ENCODE peak calls at places on chromosomes 16 and 17, in four cellular contexts. O is HCT116, R is H1, M is K562. A is an unnamed sample. For H3K4me1, the result is how much of the 10 kb centered on the place peaks cover.

GRCh38 chr16:61936522-61936921 is 99.7 kb downstream of the CDH8 start:
- DNase-seq in M (no peak), O (no peak), R (no peak), A (no peak)

GRCh38 chr16:78489072-78489471 is 389.6 kb downstream of the WWOX start:
- DNase-seq in O (no peak), R (no peak), M (no peak), A (no peak)

GRCh38 chr16:19520861-19521331 is 1.0 kb downstream of the GDE1 start:
- DNase-seq in M (peak), R (no peak), O (no peak), A (no peak)

GRCh38 chr17:81251091-81251942 is 12.2 kb downstream of the NDUFAF8 start:
- DNase-seq in R (no peak), M (no peak), O (no peak), A (no peak)

GRCh38 chr17:39628655-39629493 is 2.1 kb downstream of the PPP1R1B start:
- DNase-seq in M (no peak), R (no peak), O (no peak), A (no peak)

GRCh38 chr17:28509784-28510183 is 3.6 kb downstream of the FOXN1 start:
- DNase-seq in R (no peak), M (no peak), O (no peak), A (no peak)

GRCh38 chr17:20930065-20930760 is 112.6 kb downstream of the USP22 start:
- DNase-seq in O (no peak), M (no peak), R (no peak), A (no peak)

GRCh38 chr17:57415737-57416354 is 159.5 kb downstream of the MSI2 start:
- DNase-seq in M (no peak), O (no peak), R (no peak), A (no peak)

GRCh38 chr17:42677012-42677857 is 441 bp upstream of the PLEKHH3 start:
- DNase-seq in M (peak), O (peak), R (peak), A (peak)

GRCh38 chr17:82793974-82794620 is 42.2 kb downstream of the TBCD start:
- DNase-seq in O (no peak), M (no peak), R (no peak), A (no peak)

GRCh38 chr17:43905985-43906852 is 1.1 kb downstream of the MPP2 start:
- DNase-seq in M (peak), O (no peak), R (peak), A (peak)

GRCh38 chr17:27319536-27320221 is 25.8 kb downstream of the WSB1 start:
- DNase-seq in R (peak), O (no peak), M (no peak), A (peak)

GRCh38 chr16:56851671-56852400 is 13.2 kb upstream of the SLC12A3 start:
- DNase-seq in M (no peak), R (no peak), O (no peak), A (no peak)

GRCh38 chr17:45003877-45004276 is 35.8 kb upstream of the C1QL1 start:
- DNase-seq in M (no peak), O (no peak), R (no peak), A (no peak)

GRCh38 chr16:23554536-23554935 is 2.6 kb downstream of the EARS2 start:
- DNase-seq in M (no peak), R (no peak), O (no peak), A (no peak)

GRCh38 chr16:67279296-67280089 is at the start of gene PLEKHG4:
- DNase-seq in R (peak), M (peak), O (peak), A (no peak)

GRCh38 chr17:39527220-39527813 is 66.0 kb downstream of the CDK12 start:
- DNase-seq in O (peak), R (no peak), M (peak), A (no peak)

GRCh38 chr17:83056583-83057396 is 22.6 kb upstream of the METRNL start:
- DNase-seq in O (no peak), R (peak), M (no peak), A (no peak)

GRCh38 chr17:57455063-57455914 is 199.0 kb downstream of the MSI2 start:
- DNase-seq in R (no peak), M (no peak), O (no peak), A (no peak)

GRCh38 chr16:3610698-3611144 is 685 bp downstream of the SLX4 start:
- DNase-seq in R (no peak), M (no peak), O (no peak), A (no peak)

GRCh38 chr16:56610017-56610608 is 1.7 kb downstream of the MT2A start:
- DNase-seq in M (no peak), R (no peak), O (peak), A (no peak)

GRCh38 chr17:45784583-45785372 is 658 bp downstream of the CRHR1 start:
- DNase-seq in M (peak), O (no peak), R (peak), A (no peak)

GRCh38 chr16:22739077-22739476 is 74.9 kb upstream of the HS3ST2 start:
- DNase-seq in R (no peak), M (no peak), O (no peak), A (no peak)

GRCh38 chr16:31148281-31148728 is 1.6 kb downstream of the PRSS36 start:
- DNase-seq in O (peak), R (peak), M (peak), A (no peak)

GRCh38 chr16:74778646-74779045 is 4.0 kb upstream of the FA2H start:
- DNase-seq in M (no peak), R (peak), O (no peak), A (peak)

GRCh38 chr17:3877220-3877619 is 15.6 kb downstream of the CAMKK1 start:
- DNase-seq in R (no peak), O (no peak), M (no peak), A (no peak)

GRCh38 chr16:59045496-59045895 is 311.4 kb upstream of the GOT2 start:
- DNase-seq in M (no peak), O (no peak), R (no peak), A (no peak)

DNA sequence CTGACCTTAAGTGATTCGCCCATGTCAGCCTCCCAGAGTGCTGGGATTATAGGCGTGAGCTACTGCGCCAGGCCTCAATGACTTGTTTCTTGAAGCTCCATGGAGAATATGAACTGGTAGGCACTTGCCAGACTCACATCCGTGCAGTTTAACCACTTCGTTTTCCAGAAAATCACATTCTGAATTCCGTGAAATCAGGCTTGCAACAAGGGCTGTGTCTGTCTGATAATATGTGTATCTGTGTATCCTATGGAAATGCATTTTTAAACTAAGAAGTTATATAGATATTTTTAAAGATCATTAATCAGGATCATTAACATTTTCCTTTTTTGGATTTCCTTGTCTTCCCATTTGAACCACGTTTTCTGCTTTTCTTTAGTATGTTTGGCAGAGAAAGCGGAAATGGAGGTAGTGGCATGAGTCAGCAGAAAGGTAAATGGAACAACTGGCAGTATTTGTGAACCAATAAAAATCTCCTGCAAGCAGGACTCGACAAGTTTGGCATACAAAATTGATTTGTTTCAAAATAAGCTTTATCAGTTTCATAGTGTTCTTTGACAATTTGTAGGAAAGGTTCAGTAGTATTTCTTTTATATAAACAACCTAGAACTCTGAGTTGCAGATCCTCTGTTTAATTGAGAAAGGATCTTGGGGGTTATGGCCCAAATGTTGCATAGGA is 33.0 kb downstream of the USP10 start:
- DNase-seq in M (peak), O (no peak), R (no peak), A (no peak)
- H3K4me1 ChIP-seq in M (under half), O (half or more), R (under half), A (under half)

DNA sequence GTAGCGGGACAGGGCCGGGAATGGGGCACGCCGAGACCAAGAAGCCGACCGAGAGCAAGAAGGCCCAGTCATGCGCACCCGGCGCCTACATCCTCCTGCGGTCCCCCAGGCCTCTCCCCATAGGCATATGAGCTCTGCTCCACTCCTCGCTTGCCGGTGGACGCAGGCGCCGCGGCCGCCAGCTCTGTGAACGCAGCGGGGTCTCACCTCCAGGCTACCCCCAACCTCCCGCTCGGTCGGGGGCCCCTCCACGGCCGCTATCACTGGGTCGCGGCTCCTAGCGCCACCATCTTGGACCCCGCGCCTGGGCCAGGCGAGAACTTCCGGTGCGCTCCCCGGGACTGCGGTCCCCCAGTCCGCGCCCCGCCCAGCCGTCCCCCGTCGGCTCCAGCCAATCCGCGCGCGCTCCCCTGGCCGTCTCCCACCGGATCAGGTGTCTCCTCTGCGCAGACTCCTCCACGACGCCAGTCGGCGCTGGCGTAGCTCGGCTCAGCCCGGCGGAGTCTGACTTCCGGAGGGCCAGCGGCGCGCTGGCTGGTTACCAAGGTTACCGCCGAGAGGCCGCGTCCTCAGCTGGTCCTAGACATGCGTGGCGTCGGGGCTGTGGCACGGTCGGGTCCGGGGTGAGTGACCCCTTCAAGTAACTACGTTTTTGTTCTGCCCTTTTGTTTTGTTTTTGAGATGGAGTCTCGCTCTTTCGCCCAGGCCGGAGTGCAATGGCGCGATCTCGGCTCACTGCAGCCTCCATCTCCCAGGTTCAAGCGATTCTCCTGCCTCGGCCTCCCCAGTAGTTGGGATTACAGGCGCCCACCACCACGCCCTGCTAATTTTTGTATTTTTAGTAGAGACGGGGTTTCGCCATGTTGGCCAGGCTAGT is at the start of gene ZNF594:
- DNase-seq in M (peak), R (peak), O (peak), A (peak)
- TF ChIP-seq CTCF in M (peak), R (peak), O (peak), A (peak)

GRCh38 chr17:8890671-8891070 is 23.2 kb upstream of the PIK3R6 start:
- DNase-seq in R (no peak), O (no peak), M (no peak), A (no peak)
- TF ChIP-seq POLR2AphosphoS5 in R (no peak), O (no peak), M (no peak), A (no peak)

GRCh38 chr17:77324227-77324626 is 183.5 kb downstream of the SEC14L1 start:
- DNase-seq in M (no peak), O (no peak), R (no peak), A (no peak)
- H3K4me1 ChIP-seq in M (half or more), O (half or more), R (under half), A (half or more)

A was measured in esophagus muscularis mucosa.